ENCODE peak calls at places on chromosomes 13 and 19, in eight cellular contexts. One of them, this sample, is unnamed.
A peak's percentile ranks its signal among the peaks of the same experiment; 100 is the strongest.

GRCh38 chr19:54302252-54302651 is 10.7 kb downstream of the LILRA5 start:
- DNase-seq in MM.1S: no peak
- DNase-seq in hepatocyte: no peak
- DNase-seq in GM23338: no peak
- DNase-seq in PC-3: no peak
- DNase-seq in SK-N-SH: no peak
- DNase-seq in HCT116: no peak
- DNase-seq in neural progenitor cell: no peak
- DNase-seq in this sample: no peak

GRCh38 chr19:3123956-3124355 is 11.9 kb upstream of the GNA15 start:
- DNase-seq in GM23338: no peak
- DNase-seq in HCT116: no peak
- DNase-seq in neural progenitor cell: no peak
- DNase-seq in hepatocyte: no peak
- DNase-seq in SK-N-SH: no peak
- DNase-seq in PC-3: no peak
- DNase-seq in MM.1S: no peak
- DNase-seq in this sample: no peak

GRCh38 chr13:102487330-102487729 is 85.5 kb upstream of the FGF14 start:
- DNase-seq in HCT116: no peak
- DNase-seq in SK-N-SH: peak; percentile 23
- DNase-seq in hepatocyte: no peak
- DNase-seq in MM.1S: no peak
- DNase-seq in PC-3: no peak
- DNase-seq in GM23338: no peak
- DNase-seq in neural progenitor cell: no peak
- DNase-seq in this sample: no peak

GRCh38 chr13:50617134-50617721 is 226.3 kb downstream of the DLEU7 start:
- DNase-seq in neural progenitor cell: no peak
- DNase-seq in SK-N-SH: no peak
- DNase-seq in hepatocyte: no peak
- DNase-seq in MM.1S: no peak
- DNase-seq in HCT116: peak; percentile 29
- DNase-seq in PC-3: peak; percentile 87
- DNase-seq in GM23338: no peak
- DNase-seq in this sample: no peak

GRCh38 chr13:22744688-22745452 is 435.9 kb upstream of the SGCG start:
- DNase-seq in SK-N-SH: no peak
- DNase-seq in MM.1S: peak; percentile 35
- DNase-seq in GM23338: no peak
- DNase-seq in hepatocyte: no peak
- DNase-seq in PC-3: no peak
- DNase-seq in HCT116: peak; percentile 51
- DNase-seq in neural progenitor cell: no peak
- DNase-seq in this sample: no peak

GRCh38 chr13:31227063-31227462 is 27.3 kb downstream of the B3GLCT start:
- DNase-seq in neural progenitor cell: no peak
- DNase-seq in SK-N-SH: no peak
- DNase-seq in PC-3: peak; percentile 60
- DNase-seq in GM23338: no peak
- DNase-seq in hepatocyte: no peak
- DNase-seq in MM.1S: no peak
- DNase-seq in HCT116: no peak
- DNase-seq in this sample: no peak

GRCh38 chr19:17576758-17577532 is 21.5 kb downstream of the COLGALT1 start:
- DNase-seq in HCT116: peak; percentile 87
- DNase-seq in GM23338: peak; percentile 98
- DNase-seq in SK-N-SH: peak; percentile 61
- DNase-seq in PC-3: no peak
- DNase-seq in hepatocyte: peak; percentile 73
- DNase-seq in neural progenitor cell: peak; percentile 98
- DNase-seq in MM.1S: no peak
- DNase-seq in this sample: no peak

GRCh38 chr19:55494172-55494761 is 6.0 kb downstream of the SSC5D start:
- DNase-seq in GM23338: no peak
- DNase-seq in SK-N-SH: no peak
- DNase-seq in HCT116: no peak
- DNase-seq in MM.1S: no peak
- DNase-seq in PC-3: no peak
- DNase-seq in neural progenitor cell: no peak
- DNase-seq in hepatocyte: no peak
- DNase-seq in this sample: no peak

GRCh38 chr13:43783820-43784219 is 3.0 kb downstream of the ENOX1 start:
- DNase-seq in SK-N-SH: peak; percentile 56
- DNase-seq in neural progenitor cell: peak; percentile 55
- DNase-seq in HCT116: no peak
- DNase-seq in GM23338: peak; percentile 66
- DNase-seq in hepatocyte: peak; percentile 28
- DNase-seq in PC-3: peak; percentile 42
- DNase-seq in MM.1S: no peak
- DNase-seq in this sample: no peak

GRCh38 chr13:109344552-109345157 is 441.7 kb downstream of the IRS2 start:
- DNase-seq in MM.1S: no peak
- DNase-seq in SK-N-SH: peak; percentile 37
- DNase-seq in HCT116: no peak
- DNase-seq in PC-3: peak; percentile 55
- DNase-seq in GM23338: no peak
- DNase-seq in neural progenitor cell: no peak
- DNase-seq in hepatocyte: no peak
- DNase-seq in this sample: no peak

GRCh38 chr13:93966267-93966936 is 513.1 kb downstream of the DCT start:
- DNase-seq in SK-N-SH: no peak
- DNase-seq in hepatocyte: no peak
- DNase-seq in MM.1S: no peak
- DNase-seq in neural progenitor cell: no peak
- DNase-seq in PC-3: no peak
- DNase-seq in HCT116: no peak
- DNase-seq in GM23338: no peak
- DNase-seq in this sample: no peak

GRCh38 chr13:75481176-75482069 is 546 bp downstream of the TBC1D4 start:
- DNase-seq in hepatocyte: peak; percentile 51
- DNase-seq in neural progenitor cell: peak; percentile 65
- DNase-seq in HCT116: no peak
- DNase-seq in GM23338: peak; percentile 68
- DNase-seq in SK-N-SH: peak; percentile 78
- DNase-seq in PC-3: peak; percentile 28
- DNase-seq in MM.1S: peak; percentile 18
- DNase-seq in this sample: peak; percentile 66

GRCh38 chr13:66427330-66427990 is 802.7 kb downstream of the PCDH9 start:
- DNase-seq in SK-N-SH: no peak
- DNase-seq in neural progenitor cell: no peak
- DNase-seq in PC-3: no peak
- DNase-seq in hepatocyte: no peak
- DNase-seq in GM23338: no peak
- DNase-seq in HCT116: no peak
- DNase-seq in MM.1S: no peak
- DNase-seq in this sample: no peak

GRCh38 chr13:66430266-66430665 is 799.9 kb downstream of the PCDH9 start:
- DNase-seq in GM23338: no peak
- DNase-seq in SK-N-SH: no peak
- DNase-seq in MM.1S: no peak
- DNase-seq in PC-3: no peak
- DNase-seq in HCT116: no peak
- DNase-seq in hepatocyte: no peak
- DNase-seq in neural progenitor cell: no peak
- DNase-seq in this sample: no peak

GRCh38 chr13:66424417-66424816 is 805.7 kb downstream of the PCDH9 start:
- DNase-seq in HCT116: no peak
- DNase-seq in neural progenitor cell: no peak
- DNase-seq in SK-N-SH: no peak
- DNase-seq in PC-3: peak; percentile 22
- DNase-seq in MM.1S: no peak
- DNase-seq in GM23338: no peak
- DNase-seq in hepatocyte: no peak
- DNase-seq in this sample: no peak

GRCh38 chr13:66425741-66426140 is 804.4 kb downstream of the PCDH9 start:
- DNase-seq in SK-N-SH: no peak
- DNase-seq in neural progenitor cell: no peak
- DNase-seq in GM23338: no peak
- DNase-seq in MM.1S: no peak
- DNase-seq in HCT116: no peak
- DNase-seq in PC-3: no peak
- DNase-seq in hepatocyte: no peak
- DNase-seq in this sample: no peak
- TF ChIP-seq EZH2phosphoT487 in SK-N-SH: no peak
- TF ChIP-seq EZH2phosphoT487 in neural progenitor cell: no peak
- TF ChIP-seq EZH2phosphoT487 in GM23338: no peak
- TF ChIP-seq EZH2phosphoT487 in MM.1S: no peak
- TF ChIP-seq EZH2phosphoT487 in HCT116: no peak
- TF ChIP-seq EZH2phosphoT487 in PC-3: no peak
- TF ChIP-seq EZH2phosphoT487 in hepatocyte: no peak
- TF ChIP-seq EZH2phosphoT487 in this sample: no peak

GRCh38 chr13:111604087-111604486 is 283.6 kb downstream of the TEX29 start:
- DNase-seq in SK-N-SH: no peak
- DNase-seq in hepatocyte: no peak
- DNase-seq in MM.1S: no peak
- DNase-seq in PC-3: no peak
- DNase-seq in neural progenitor cell: no peak
- DNase-seq in HCT116: no peak
- DNase-seq in GM23338: peak; percentile 20
- DNase-seq in this sample: no peak
- TF ChIP-seq CTCF in SK-N-SH: no peak
- TF ChIP-seq CTCF in hepatocyte: no peak
- TF ChIP-seq CTCF in MM.1S: no peak
- TF ChIP-seq CTCF in PC-3: no peak
- TF ChIP-seq CTCF in neural progenitor cell: peak; percentile 41
- TF ChIP-seq CTCF in HCT116: peak; percentile 47
- TF ChIP-seq CTCF in GM23338: peak; percentile 51
- TF ChIP-seq CTCF in this sample: no peak

DNA sequence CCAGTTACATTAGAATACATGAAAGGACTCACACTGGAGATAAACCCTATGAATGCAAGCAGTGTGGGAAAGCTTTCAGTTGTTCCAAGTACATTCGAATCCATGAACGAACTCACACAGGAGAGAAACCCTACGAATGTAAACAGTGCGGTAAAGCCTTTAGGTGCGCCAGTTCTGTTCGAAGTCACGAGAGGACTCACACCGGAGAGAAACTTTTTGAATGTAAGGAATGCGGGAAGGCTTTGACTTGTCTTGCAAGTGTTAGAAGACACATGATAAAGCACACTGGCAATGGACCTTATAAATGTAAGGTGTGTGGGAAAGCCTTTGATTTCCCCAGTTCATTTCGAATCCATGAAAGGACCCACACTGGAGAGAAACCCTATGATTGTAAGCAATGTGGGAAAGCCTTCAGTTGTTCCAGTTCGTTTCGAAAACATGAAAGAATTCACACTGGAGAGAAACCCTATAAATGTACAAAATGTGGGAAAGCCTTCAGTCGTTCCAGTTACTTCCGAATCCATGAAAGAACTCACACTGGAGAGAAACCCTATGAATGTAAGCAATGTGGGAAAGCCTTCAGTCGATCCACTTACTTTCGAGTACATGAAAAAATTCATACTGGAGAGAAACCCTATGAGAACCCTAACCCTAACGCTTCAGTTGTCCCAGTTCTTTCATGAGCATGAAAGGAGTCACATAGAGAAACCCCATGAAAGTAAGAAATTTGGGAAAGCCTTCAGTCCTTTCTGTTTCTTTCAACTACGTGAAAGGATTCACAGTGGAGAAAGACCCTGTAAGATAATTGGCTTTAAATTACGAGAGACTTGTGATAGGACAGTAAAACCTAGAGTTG is 20.2 kb downstream of the ZNF627 start:
- DNase-seq in hepatocyte: no peak
- DNase-seq in MM.1S: no peak
- DNase-seq in GM23338: no peak
- DNase-seq in SK-N-SH: no peak
- DNase-seq in HCT116: no peak
- DNase-seq in neural progenitor cell: no peak
- DNase-seq in PC-3: no peak
- DNase-seq in this sample: no peak
- TF ChIP-seq EZH2phosphoT487 in hepatocyte: no peak
- TF ChIP-seq EZH2phosphoT487 in MM.1S: no peak
- TF ChIP-seq EZH2phosphoT487 in GM23338: no peak
- TF ChIP-seq EZH2phosphoT487 in SK-N-SH: no peak
- TF ChIP-seq EZH2phosphoT487 in HCT116: no peak
- TF ChIP-seq EZH2phosphoT487 in neural progenitor cell: no peak
- TF ChIP-seq EZH2phosphoT487 in PC-3: no peak
- TF ChIP-seq EZH2phosphoT487 in this sample: no peak

GRCh38 chr13:24861617-24862362 is 97.8 kb downstream of the RNF17 start:
- DNase-seq in GM23338: no peak
- DNase-seq in SK-N-SH: no peak
- DNase-seq in PC-3: no peak
- DNase-seq in hepatocyte: no peak
- DNase-seq in HCT116: no peak
- DNase-seq in neural progenitor cell: no peak
- DNase-seq in MM.1S: no peak
- DNase-seq in this sample: no peak

GRCh38 chr13:24866488-24866887 is 102.5 kb downstream of the RNF17 start:
- DNase-seq in SK-N-SH: no peak
- DNase-seq in GM23338: no peak
- DNase-seq in HCT116: no peak
- DNase-seq in hepatocyte: no peak
- DNase-seq in neural progenitor cell: no peak
- DNase-seq in MM.1S: no peak
- DNase-seq in PC-3: no peak
- DNase-seq in this sample: no peak

GRCh38 chr13:24864579-24864978 is 100.6 kb downstream of the RNF17 start:
- DNase-seq in GM23338: no peak
- DNase-seq in PC-3: peak; percentile 55
- DNase-seq in MM.1S: no peak
- DNase-seq in SK-N-SH: no peak
- DNase-seq in HCT116: no peak
- DNase-seq in hepatocyte: no peak
- DNase-seq in neural progenitor cell: no peak
- DNase-seq in this sample: no peak

GRCh38 chr13:24863748-24864540 is 100.0 kb downstream of the RNF17 start:
- DNase-seq in HCT116: no peak
- DNase-seq in SK-N-SH: no peak
- DNase-seq in PC-3: no peak
- DNase-seq in hepatocyte: no peak
- DNase-seq in neural progenitor cell: no peak
- DNase-seq in GM23338: no peak
- DNase-seq in MM.1S: peak; percentile 38
- DNase-seq in this sample: no peak

GRCh38 chr13:24865158-24865557 is 101.2 kb downstream of the RNF17 start:
- DNase-seq in PC-3: peak; percentile 15
- DNase-seq in MM.1S: no peak
- DNase-seq in GM23338: no peak
- DNase-seq in SK-N-SH: no peak
- DNase-seq in HCT116: no peak
- DNase-seq in neural progenitor cell: no peak
- DNase-seq in hepatocyte: no peak
- DNase-seq in this sample: peak; percentile 18
- TF ChIP-seq CTCF in PC-3: no peak
- TF ChIP-seq CTCF in MM.1S: no peak
- TF ChIP-seq CTCF in GM23338: peak; percentile 8
- TF ChIP-seq CTCF in SK-N-SH: peak; percentile 41
- TF ChIP-seq CTCF in HCT116: no peak
- TF ChIP-seq CTCF in neural progenitor cell: no peak
- TF ChIP-seq CTCF in hepatocyte: peak; percentile 25
- TF ChIP-seq CTCF in this sample: peak; percentile 65

This sample was measured in OCI-LY7.